ENCODE peak calls at places on chromosomes 3 and 15, in four cellular contexts. One of them, this sample, is unnamed.

GRCh38 chr3:187040637-187041361 is 98.5 kb downstream of the RPL39L start:
- DNase-seq in left cardiac atrium: no peak
- DNase-seq in AG09309: no peak
- DNase-seq in B cell: no peak
- DNase-seq in this sample: no peak

GRCh38 chr3:171219258-171219657 is 192.7 kb upstream of the SLC2A2 start:
- DNase-seq in left cardiac atrium: no peak
- DNase-seq in AG09309: no peak
- DNase-seq in B cell: no peak
- DNase-seq in this sample: no peak

GRCh38 chr3:150876866-150877265 is 28.4 kb downstream of the MINDY4B start:
- DNase-seq in left cardiac atrium: no peak
- DNase-seq in AG09309: no peak
- DNase-seq in B cell: no peak
- DNase-seq in this sample: no peak

GRCh38 chr3:18445421-18446066 is 20.4 kb upstream of the SATB1 start:
- DNase-seq in left cardiac atrium: no peak
- DNase-seq in AG09309: no peak
- DNase-seq in B cell: peak
- DNase-seq in this sample: no peak

GRCh38 chr15:95328559-95328958 is 1001.9 kb upstream of the NR2F2 start:
- DNase-seq in left cardiac atrium: no peak
- DNase-seq in AG09309: no peak
- DNase-seq in B cell: no peak
- DNase-seq in this sample: no peak

GRCh38 chr15:62391565-62392262 is 226.6 kb upstream of the C2CD4B start:
- DNase-seq in left cardiac atrium: peak
- DNase-seq in AG09309: no peak
- DNase-seq in B cell: no peak
- DNase-seq in this sample: peak

GRCh38 chr3:37498126-37499039 is 324.0 kb upstream of the LRRFIP2 start:
- DNase-seq in left cardiac atrium: no peak
- DNase-seq in AG09309: no peak
- DNase-seq in B cell: no peak
- DNase-seq in this sample: no peak

GRCh38 chr3:136624894-136625815 is 127.0 kb downstream of the STAG1 start:
- DNase-seq in left cardiac atrium: no peak
- DNase-seq in AG09309: no peak
- DNase-seq in B cell: no peak
- DNase-seq in this sample: peak

GRCh38 chr3:49610881-49611280 is 56.6 kb downstream of the BSN start:
- DNase-seq in left cardiac atrium: no peak
- DNase-seq in AG09309: no peak
- DNase-seq in B cell: no peak
- DNase-seq in this sample: no peak

GRCh38 chr3:150783920-150784746 is 21.2 kb upstream of the SIAH2 start:
- DNase-seq in left cardiac atrium: no peak
- DNase-seq in AG09309: no peak
- DNase-seq in B cell: no peak
- DNase-seq in this sample: no peak

This sample was measured in NCI-H526 treated with DMSO at 0.1 percent for 48 hours.